ENCODE peak calls at places on chromosomes 3 and 15, in six cellular contexts. L is ovary, C is IMR-90, P is K562, H is cardiac muscle cell, K is esophagus muscularis mucosa. M is an unnamed sample.
A peak's percentile ranks its signal among the peaks of the same experiment; 100 is the strongest.

GRCh38 chr3:126355251-126355650 is 2.0 kb downstream of the KLF15 start:
- DNase-seq in L (peak; percentile 27), C (no peak), P (peak; percentile 17), H (no peak), K (no peak), M (no peak)

GRCh38 chr3:177601120-177601519 is 403.8 kb upstream of the TBL1XR1 start:
- DNase-seq in L (no peak), C (no peak), P (no peak), H (no peak), K (no peak), M (peak; percentile 63)

GRCh38 chr3:133112666-133113065 is 74.5 kb downstream of the TMEM108 start:
- DNase-seq in L (no peak), C (peak; percentile 22), P (no peak), H (peak; percentile 44), K (no peak), M (no peak)

GRCh38 chr3:81419196-81419595 is 342.2 kb downstream of the GBE1 start:
- DNase-seq in L (no peak), C (peak; percentile 22), P (no peak), H (peak; percentile 49), K (no peak), M (no peak)

GRCh38 chr3:36312351-36312750 is 68.0 kb upstream of the STAC start:
- DNase-seq in L (no peak), C (no peak), P (no peak), H (peak; percentile 2), K (no peak), M (peak; percentile 11)

GRCh38 chr15:83205725-83206324 is 1.8 kb downstream of the HDGFL3 start:
- DNase-seq in L (no peak), C (peak; percentile 63), P (no peak), H (peak; percentile 74), K (no peak), M (no peak)

GRCh38 chr3:12044860-12045259 is 40.7 kb downstream of the SYN2 start:
- DNase-seq in L (no peak), C (no peak), P (no peak), H (no peak), K (no peak), M (no peak)

GRCh38 chr3:70981252-70981933 is 602.1 kb downstream of the FOXP1 start:
- DNase-seq in L (no peak), C (no peak), P (no peak), H (no peak), K (no peak), M (no peak)

GRCh38 chr3:169260296-169260695 is 403.2 kb downstream of the MECOM start:
- DNase-seq in L (no peak), C (no peak), P (no peak), H (peak; percentile 76), K (no peak), M (no peak)

DNA sequence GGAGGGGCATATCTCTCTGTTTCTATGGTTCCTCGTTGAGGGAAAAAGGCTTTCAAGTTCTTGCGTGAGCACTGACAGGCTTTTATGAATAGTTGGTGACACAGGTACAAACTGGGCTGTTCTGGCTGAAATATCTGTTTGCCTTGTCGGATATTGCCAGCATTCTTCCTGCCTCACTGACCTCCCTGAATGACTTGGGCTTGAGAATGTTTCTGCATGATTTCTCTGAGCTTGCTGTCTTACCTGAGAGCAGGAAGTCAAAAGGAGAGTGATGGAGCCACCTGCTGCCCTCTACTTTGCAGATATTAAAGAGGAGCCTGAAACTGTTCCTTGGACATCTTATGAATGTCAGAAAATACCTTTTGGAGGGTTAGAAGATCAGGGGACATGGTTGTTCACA is 4.8 kb downstream of the GCNT3 start:
- DNase-seq in L (no peak), C (no peak), P (no peak), H (no peak), K (no peak), M (no peak)
- TF ChIP-seq CTCF in L (no peak), C (no peak), P (no peak), H (no peak), K (no peak), M (peak; percentile 20)

GRCh38 chr3:123448503-123449091 is at the start of gene ADCY5:
- DNase-seq in L (peak; percentile 48), C (no peak), P (no peak), H (no peak), K (no peak), M (no peak)
- H3K4me1 ChIP-seq in L (peaks cover 18% of the 10 kb centered on the region), C (no peaks in the 10 kb centered on the region), P (no peaks in the 10 kb centered on the region), H (peaks cover 15% of the 10 kb centered on the region), K (peaks cover 17% of the 10 kb centered on the region), M (no peaks in the 10 kb centered on the region)

DNA sequence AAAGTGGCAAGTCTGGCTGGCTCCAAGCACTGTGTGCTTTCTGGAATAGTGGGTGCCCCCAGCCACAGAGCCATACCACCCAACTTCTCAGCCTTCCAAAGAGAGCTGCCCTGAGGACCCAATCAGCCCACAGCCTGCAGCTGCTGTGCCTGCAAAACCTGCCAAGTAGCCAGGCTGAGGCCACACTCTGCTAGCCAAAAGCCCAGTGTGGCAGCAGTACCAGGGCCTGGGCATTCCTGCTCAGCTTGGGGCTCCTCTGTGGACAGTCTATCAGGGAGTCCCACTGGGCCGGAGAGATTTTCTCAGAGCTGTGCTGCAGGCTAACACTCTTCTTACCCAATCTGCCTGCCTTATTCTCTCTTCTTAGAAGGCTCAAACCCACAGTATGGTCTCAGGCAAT is 136.5 kb downstream of the TPRA1 start:
- DNase-seq in L (no peak), C (no peak), P (no peak), H (no peak), K (no peak), M (no peak)
- H3K27me3 ChIP-seq in L (no peaks in the 10 kb centered on the region), C (peaks cover 32% of the 10 kb centered on the region), P (peaks cover 2% of the 10 kb centered on the region), H (peaks cover 81% of the 10 kb centered on the region), K (no peaks in the 10 kb centered on the region), M (peaks cover 28% of the 10 kb centered on the region)

DNA sequence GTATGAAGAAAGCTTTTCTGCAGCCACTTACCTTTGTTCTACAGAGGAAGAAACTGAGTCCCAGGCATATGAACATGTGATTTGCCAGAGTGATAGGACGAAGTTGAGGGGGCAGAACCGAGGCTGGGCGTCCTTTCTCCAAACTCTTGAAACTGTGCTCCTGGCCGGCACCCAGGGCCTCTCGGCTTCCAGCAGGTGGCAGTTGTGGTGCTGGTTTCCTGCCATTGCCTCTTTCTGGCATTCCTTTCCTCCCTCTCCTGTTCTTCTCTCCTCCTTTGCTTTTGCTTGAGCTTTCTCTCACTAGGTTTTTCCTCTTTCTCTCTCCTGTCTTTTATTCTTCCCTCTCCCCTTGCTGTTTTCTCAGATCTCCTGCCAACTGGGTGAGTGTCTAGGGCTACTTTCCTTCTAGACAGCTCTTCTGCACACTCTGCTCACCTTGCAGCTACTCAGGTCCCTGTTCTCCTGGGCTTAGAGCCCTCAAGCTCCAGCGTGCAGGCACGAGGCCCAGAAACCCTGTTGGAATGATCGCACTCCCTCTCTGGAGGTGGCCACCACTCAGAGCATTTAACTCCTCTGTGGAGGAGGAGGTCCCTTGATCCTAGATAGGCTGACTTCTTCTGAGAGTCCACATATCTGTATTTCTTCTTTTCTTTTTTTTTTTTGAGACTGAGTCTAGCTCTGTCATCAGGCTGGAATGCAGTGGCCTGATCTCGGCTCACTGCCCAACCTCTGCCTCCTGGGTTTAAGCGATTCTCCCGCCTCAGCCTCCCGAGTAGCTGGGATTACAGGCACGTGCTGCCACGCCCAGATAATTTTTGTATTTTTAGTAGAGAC is 26.2 kb downstream of the TRAK1 start:
- DNase-seq in L (peak; percentile 32), C (peak; percentile 75), P (no peak), H (peak; percentile 80), K (no peak), M (peak; percentile 57)
- TF ChIP-seq CTCF in L (no peak), C (peak; percentile 49), P (peak; percentile 55), H (peak; percentile 62), K (peak; percentile 19), M (peak; percentile 77)

GRCh38 chr3:159788291-159788690 is 200.3 kb upstream of the IL12A start:
- DNase-seq in L (no peak), C (no peak), P (no peak), H (peak; percentile 51), K (no peak), M (no peak)

GRCh38 chr3:159789742-159790635 is 198.6 kb upstream of the IL12A start:
- DNase-seq in L (no peak), C (no peak), P (no peak), H (no peak), K (no peak), M (no peak)

GRCh38 chr3:159788987-159789386 is 199.6 kb upstream of the IL12A start:
- DNase-seq in L (no peak), C (no peak), P (no peak), H (no peak), K (no peak), M (peak; percentile 79)

GRCh38 chr3:159792070-159792469 is 196.6 kb upstream of the IL12A start:
- DNase-seq in L (no peak), C (no peak), P (no peak), H (no peak), K (no peak), M (no peak)

GRCh38 chr3:159791336-159791735 is 197.3 kb upstream of the IL12A start:
- DNase-seq in L (no peak), C (no peak), P (no peak), H (no peak), K (no peak), M (no peak)
- H3K4me1 ChIP-seq in L (no peaks in the 10 kb centered on the region), C (peaks cover 25% of the 10 kb centered on the region), P (no peaks in the 10 kb centered on the region), H (peaks cover 8% of the 10 kb centered on the region), K (peaks cover 49% of the 10 kb centered on the region), M (peaks cover 32% of the 10 kb centered on the region)

DNA sequence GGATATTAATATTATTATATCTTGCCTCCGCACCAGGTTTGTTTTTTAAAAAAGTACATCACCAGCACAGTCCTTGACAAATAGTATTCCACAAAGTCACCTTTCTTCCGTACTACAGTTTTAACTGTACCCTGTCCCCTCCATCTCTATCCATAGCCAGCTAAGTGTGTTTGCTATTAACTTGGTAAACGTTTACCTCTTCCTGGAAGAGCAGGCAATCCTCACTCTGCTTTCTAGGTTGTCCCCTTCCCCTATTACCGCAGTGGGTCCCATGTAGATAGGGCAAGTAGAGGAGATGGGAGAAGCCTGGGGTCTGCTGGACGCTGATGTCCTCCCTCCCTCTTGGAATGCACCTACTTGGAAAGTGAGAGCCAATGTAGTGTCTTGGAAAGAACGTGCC is 83.9 kb upstream of the ETV5 start:
- DNase-seq in L (no peak), C (no peak), P (no peak), H (no peak), K (no peak), M (no peak)
- H3K27me3 ChIP-seq in L (no peaks in the 10 kb centered on the region), C (peaks cover 55% of the 10 kb centered on the region), P (peaks cover 35% of the 10 kb centered on the region), H (peaks cover 88% of the 10 kb centered on the region), K (no peaks in the 10 kb centered on the region), M (peaks cover 90% of the 10 kb centered on the region)

DNA sequence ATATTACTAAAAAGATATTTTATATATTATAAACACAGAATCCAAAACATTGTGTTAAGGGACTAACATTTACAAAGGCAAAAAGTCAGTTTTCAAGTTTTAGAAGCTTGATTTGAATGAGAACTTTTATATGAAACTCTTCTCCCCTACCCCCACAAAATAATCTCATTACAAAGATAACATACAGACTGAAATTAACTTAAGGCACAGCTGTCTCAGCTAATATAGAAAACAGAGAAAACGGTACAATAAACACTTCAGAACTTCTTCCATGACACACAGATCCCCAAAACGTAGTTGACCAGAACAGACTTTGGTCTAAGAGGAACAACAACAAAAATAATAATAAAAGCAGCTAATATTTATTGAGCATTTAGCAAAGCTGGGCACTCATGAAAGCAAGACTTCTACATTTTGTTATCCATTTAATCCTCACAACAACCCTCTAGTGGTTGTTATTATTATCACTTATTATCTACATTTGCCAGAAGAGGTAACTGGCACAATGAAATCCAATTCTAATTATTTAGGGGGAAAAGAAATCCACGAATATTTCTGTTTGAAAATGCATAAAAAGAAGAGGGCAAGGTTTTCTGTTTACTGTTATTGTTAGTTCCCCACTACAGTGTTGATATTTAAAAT is 68.1 kb downstream of the PFN2 start:
- DNase-seq in L (no peak), C (no peak), P (no peak), H (peak; percentile 12), K (no peak), M (no peak)
- TF ChIP-seq CTCF in L (no peak), C (no peak), P (no peak), H (peak; percentile 30), K (no peak), M (peak; percentile 50)

GRCh38 chr15:91318976-91319714 is 219.1 kb downstream of the SV2B start:
- DNase-seq in L (no peak), C (no peak), P (no peak), H (no peak), K (peak; percentile 24), M (no peak)
- H3K4me1 ChIP-seq in L (no peaks in the 10 kb centered on the region), C (no peaks in the 10 kb centered on the region), P (no peaks in the 10 kb centered on the region), H (peaks cover 16% of the 10 kb centered on the region), K (no peaks in the 10 kb centered on the region), M (no peaks in the 10 kb centered on the region)